ENCODE peak calls at places on chromosomes 1 and 21, in nine cellular contexts. One of them, this sample, is unnamed.

GRCh38 chr1:52970149-52970548 is 43.1 kb downstream of the SCP2 start:
- DNase-seq in left ventricle myocardium inferior: no peak
- DNase-seq in astrocyte: peak
- DNase-seq in kidney: no peak
- DNase-seq in spleen: no peak
- DNase-seq in CD4-positive, alpha-beta T cell: no peak
- DNase-seq in pancreas: no peak
- DNase-seq in tibial nerve: no peak
- DNase-seq in stomach: no peak
- DNase-seq in this sample: no peak

GRCh38 chr1:185681034-185681633 is 53.1 kb upstream of the HMCN1 start:
- DNase-seq in left ventricle myocardium inferior: no peak
- DNase-seq in astrocyte: peak
- DNase-seq in kidney: no peak
- DNase-seq in spleen: no peak
- DNase-seq in CD4-positive, alpha-beta T cell: no peak
- DNase-seq in pancreas: no peak
- DNase-seq in tibial nerve: peak
- DNase-seq in stomach: no peak
- DNase-seq in this sample: no peak

GRCh38 chr1:1074631-1075147 is 583 bp upstream of the RNF223 start:
- DNase-seq in left ventricle myocardium inferior: no peak
- DNase-seq in astrocyte: no peak
- DNase-seq in kidney: no peak
- DNase-seq in spleen: peak
- DNase-seq in CD4-positive, alpha-beta T cell: no peak
- DNase-seq in pancreas: no peak
- DNase-seq in tibial nerve: no peak
- DNase-seq in stomach: no peak
- DNase-seq in this sample: no peak

GRCh38 chr1:228304225-228304624 is 96.4 kb downstream of the OBSCN start:
- DNase-seq in left ventricle myocardium inferior: no peak
- DNase-seq in astrocyte: no peak
- DNase-seq in kidney: peak
- DNase-seq in spleen: no peak
- DNase-seq in CD4-positive, alpha-beta T cell: no peak
- DNase-seq in pancreas: no peak
- DNase-seq in tibial nerve: no peak
- DNase-seq in stomach: peak
- DNase-seq in this sample: no peak

GRCh38 chr1:169271094-169271493 is 96.5 kb downstream of the NME7 start:
- DNase-seq in left ventricle myocardium inferior: no peak
- DNase-seq in astrocyte: no peak
- DNase-seq in kidney: no peak
- DNase-seq in spleen: no peak
- DNase-seq in CD4-positive, alpha-beta T cell: no peak
- DNase-seq in pancreas: no peak
- DNase-seq in tibial nerve: no peak
- DNase-seq in stomach: no peak
- DNase-seq in this sample: no peak

GRCh38 chr1:245310605-245311531 is 156.1 kb downstream of the KIF26B start:
- DNase-seq in left ventricle myocardium inferior: no peak
- DNase-seq in astrocyte: no peak
- DNase-seq in kidney: no peak
- DNase-seq in spleen: peak
- DNase-seq in CD4-positive, alpha-beta T cell: no peak
- DNase-seq in pancreas: no peak
- DNase-seq in tibial nerve: no peak
- DNase-seq in stomach: no peak
- DNase-seq in this sample: peak

GRCh38 chr21:43972850-43973633 is 39.1 kb upstream of the TRAPPC10 start:
- DNase-seq in left ventricle myocardium inferior: no peak
- DNase-seq in astrocyte: no peak
- DNase-seq in kidney: peak
- DNase-seq in spleen: no peak
- DNase-seq in CD4-positive, alpha-beta T cell: no peak
- DNase-seq in pancreas: no peak
- DNase-seq in tibial nerve: peak
- DNase-seq in stomach: peak
- DNase-seq in this sample: peak

GRCh38 chr1:241639653-241640148 is 468 bp downstream of the CHML start:
- DNase-seq in left ventricle myocardium inferior: peak
- DNase-seq in astrocyte: peak
- DNase-seq in kidney: peak
- DNase-seq in spleen: peak
- DNase-seq in CD4-positive, alpha-beta T cell: peak
- DNase-seq in pancreas: peak
- DNase-seq in tibial nerve: peak
- DNase-seq in stomach: no peak
- DNase-seq in this sample: peak

GRCh38 chr1:201420608-201421002 is 925 bp downstream of the TNNI1 start:
- DNase-seq in left ventricle myocardium inferior: no peak
- DNase-seq in astrocyte: no peak
- DNase-seq in kidney: no peak
- DNase-seq in spleen: peak
- DNase-seq in CD4-positive, alpha-beta T cell: no peak
- DNase-seq in pancreas: no peak
- DNase-seq in tibial nerve: no peak
- DNase-seq in stomach: no peak
- DNase-seq in this sample: no peak

GRCh38 chr1:7552402-7552801 is 218.7 kb upstream of the VAMP3 start:
- DNase-seq in left ventricle myocardium inferior: no peak
- DNase-seq in astrocyte: peak
- DNase-seq in kidney: peak
- DNase-seq in spleen: peak
- DNase-seq in CD4-positive, alpha-beta T cell: no peak
- DNase-seq in pancreas: peak
- DNase-seq in tibial nerve: no peak
- DNase-seq in stomach: no peak
- DNase-seq in this sample: no peak

GRCh38 chr1:168520052-168520751 is 23.6 kb downstream of the XCL2 start:
- DNase-seq in left ventricle myocardium inferior: no peak
- DNase-seq in astrocyte: no peak
- DNase-seq in kidney: no peak
- DNase-seq in spleen: peak
- DNase-seq in CD4-positive, alpha-beta T cell: no peak
- DNase-seq in pancreas: no peak
- DNase-seq in tibial nerve: no peak
- DNase-seq in stomach: no peak
- DNase-seq in this sample: no peak

GRCh38 chr1:97820470-97821188 is 100.2 kb downstream of the DPYD start:
- DNase-seq in left ventricle myocardium inferior: no peak
- DNase-seq in astrocyte: peak
- DNase-seq in kidney: no peak
- DNase-seq in spleen: no peak
- DNase-seq in CD4-positive, alpha-beta T cell: no peak
- DNase-seq in pancreas: no peak
- DNase-seq in tibial nerve: no peak
- DNase-seq in stomach: no peak
- DNase-seq in this sample: no peak

GRCh38 chr1:150521196-150521968 is 5.8 kb downstream of the FALEC start:
- DNase-seq in left ventricle myocardium inferior: no peak
- DNase-seq in astrocyte: no peak
- DNase-seq in kidney: no peak
- DNase-seq in spleen: no peak
- DNase-seq in CD4-positive, alpha-beta T cell: no peak
- DNase-seq in pancreas: no peak
- DNase-seq in tibial nerve: no peak
- DNase-seq in stomach: no peak
- DNase-seq in this sample: no peak

GRCh38 chr1:6028042-6028895 is 17.4 kb upstream of the KCNAB2 start:
- DNase-seq in left ventricle myocardium inferior: no peak
- DNase-seq in astrocyte: no peak
- DNase-seq in kidney: no peak
- DNase-seq in spleen: peak
- DNase-seq in CD4-positive, alpha-beta T cell: peak
- DNase-seq in pancreas: peak
- DNase-seq in tibial nerve: peak
- DNase-seq in stomach: peak
- DNase-seq in this sample: peak

GRCh38 chr1:62321438-62321837 is 2.2 kb upstream of the KANK4 start:
- DNase-seq in left ventricle myocardium inferior: no peak
- DNase-seq in astrocyte: peak
- DNase-seq in kidney: no peak
- DNase-seq in spleen: no peak
- DNase-seq in CD4-positive, alpha-beta T cell: no peak
- DNase-seq in pancreas: no peak
- DNase-seq in tibial nerve: no peak
- DNase-seq in stomach: no peak
- DNase-seq in this sample: no peak

GRCh38 chr1:118963456-118964430 is 24.4 kb downstream of the TBX15 start:
- DNase-seq in left ventricle myocardium inferior: no peak
- DNase-seq in astrocyte: peak
- DNase-seq in kidney: no peak
- DNase-seq in spleen: no peak
- DNase-seq in CD4-positive, alpha-beta T cell: no peak
- DNase-seq in pancreas: no peak
- DNase-seq in tibial nerve: peak
- DNase-seq in stomach: no peak
- DNase-seq in this sample: no peak

GRCh38 chr1:2205191-2205952 is 10.8 kb upstream of the FAAP20 start:
- DNase-seq in left ventricle myocardium inferior: peak
- DNase-seq in astrocyte: peak
- DNase-seq in kidney: peak
- DNase-seq in spleen: peak
- DNase-seq in CD4-positive, alpha-beta T cell: peak
- DNase-seq in pancreas: peak
- DNase-seq in tibial nerve: peak
- DNase-seq in stomach: peak
- DNase-seq in this sample: peak
- TF ChIP-seq CTCF in left ventricle myocardium inferior: peak
- TF ChIP-seq CTCF in astrocyte: no peak
- TF ChIP-seq CTCF in kidney: no peak
- TF ChIP-seq CTCF in spleen: no peak
- TF ChIP-seq CTCF in CD4-positive, alpha-beta T cell: no peak
- TF ChIP-seq CTCF in pancreas: no peak
- TF ChIP-seq CTCF in tibial nerve: no peak
- TF ChIP-seq CTCF in stomach: no peak
- TF ChIP-seq CTCF in this sample: no peak

GRCh38 chr1:23184203-23184602 is 15.5 kb upstream of the LUZP1 start:
- DNase-seq in left ventricle myocardium inferior: no peak
- DNase-seq in astrocyte: no peak
- DNase-seq in kidney: no peak
- DNase-seq in spleen: no peak
- DNase-seq in CD4-positive, alpha-beta T cell: no peak
- DNase-seq in pancreas: no peak
- DNase-seq in tibial nerve: no peak
- DNase-seq in stomach: no peak
- DNase-seq in this sample: no peak

GRCh38 chr1:23191199-23191598 is 22.5 kb upstream of the LUZP1 start:
- DNase-seq in left ventricle myocardium inferior: no peak
- DNase-seq in astrocyte: no peak
- DNase-seq in kidney: no peak
- DNase-seq in spleen: no peak
- DNase-seq in CD4-positive, alpha-beta T cell: no peak
- DNase-seq in pancreas: no peak
- DNase-seq in tibial nerve: no peak
- DNase-seq in stomach: no peak
- DNase-seq in this sample: no peak

GRCh38 chr1:23185381-23185780 is 16.7 kb upstream of the LUZP1 start:
- DNase-seq in left ventricle myocardium inferior: no peak
- DNase-seq in astrocyte: no peak
- DNase-seq in kidney: no peak
- DNase-seq in spleen: no peak
- DNase-seq in CD4-positive, alpha-beta T cell: no peak
- DNase-seq in pancreas: no peak
- DNase-seq in tibial nerve: no peak
- DNase-seq in stomach: no peak
- DNase-seq in this sample: no peak

GRCh38 chr1:23187637-23188036 is 19.0 kb upstream of the LUZP1 start:
- DNase-seq in left ventricle myocardium inferior: no peak
- DNase-seq in astrocyte: no peak
- DNase-seq in kidney: no peak
- DNase-seq in spleen: no peak
- DNase-seq in CD4-positive, alpha-beta T cell: no peak
- DNase-seq in pancreas: no peak
- DNase-seq in tibial nerve: no peak
- DNase-seq in stomach: no peak
- DNase-seq in this sample: no peak

DNA sequence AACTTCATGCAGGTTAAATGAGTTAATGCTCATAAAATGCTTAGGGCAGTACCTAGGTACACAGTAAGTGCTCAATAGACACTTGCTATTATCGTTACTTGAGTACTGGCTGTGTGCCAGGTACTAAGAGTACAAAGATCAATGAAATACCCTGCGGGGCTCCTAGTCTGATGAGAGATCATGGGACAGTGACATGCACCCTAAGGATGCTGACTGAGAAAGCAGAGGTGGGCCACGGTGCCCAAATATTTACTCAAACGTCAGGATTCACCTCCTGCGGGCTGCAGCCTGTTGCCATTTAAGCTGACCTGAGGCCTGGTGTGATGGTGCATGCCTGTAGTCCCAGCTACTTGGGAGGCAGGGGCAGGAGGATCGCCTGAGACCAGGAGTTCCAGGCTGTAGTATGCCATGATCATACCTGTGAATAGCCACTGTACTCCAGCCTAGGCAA is 19.8 kb upstream of the LUZP1 start:
- DNase-seq in left ventricle myocardium inferior: no peak
- DNase-seq in astrocyte: no peak
- DNase-seq in kidney: no peak
- DNase-seq in spleen: no peak
- DNase-seq in CD4-positive, alpha-beta T cell: no peak
- DNase-seq in pancreas: no peak
- DNase-seq in tibial nerve: no peak
- DNase-seq in stomach: no peak
- DNase-seq in this sample: no peak
- H3K27ac ChIP-seq in left ventricle myocardium inferior: no peak
- H3K27ac ChIP-seq in astrocyte: peak
- H3K27ac ChIP-seq in kidney: no peak
- H3K27ac ChIP-seq in spleen: no peak
- H3K27ac ChIP-seq in CD4-positive, alpha-beta T cell: no peak
- H3K27ac ChIP-seq in pancreas: no peak
- H3K27ac ChIP-seq in tibial nerve: no peak
- H3K27ac ChIP-seq in stomach: no peak
- H3K27ac ChIP-seq in this sample: no peak

GRCh38 chr1:161054805-161055204 is 9.0 kb upstream of the USF1 start:
- DNase-seq in left ventricle myocardium inferior: no peak
- DNase-seq in astrocyte: no peak
- DNase-seq in kidney: peak
- DNase-seq in spleen: peak
- DNase-seq in CD4-positive, alpha-beta T cell: no peak
- DNase-seq in pancreas: no peak
- DNase-seq in tibial nerve: no peak
- DNase-seq in stomach: no peak
- DNase-seq in this sample: no peak
- TF ChIP-seq CTCF in left ventricle myocardium inferior: no peak
- TF ChIP-seq CTCF in astrocyte: no peak
- TF ChIP-seq CTCF in kidney: no peak
- TF ChIP-seq CTCF in spleen: no peak
- TF ChIP-seq CTCF in CD4-positive, alpha-beta T cell: peak
- TF ChIP-seq CTCF in pancreas: no peak
- TF ChIP-seq CTCF in tibial nerve: no peak
- TF ChIP-seq CTCF in stomach: no peak
- TF ChIP-seq CTCF in this sample: no peak

DNA sequence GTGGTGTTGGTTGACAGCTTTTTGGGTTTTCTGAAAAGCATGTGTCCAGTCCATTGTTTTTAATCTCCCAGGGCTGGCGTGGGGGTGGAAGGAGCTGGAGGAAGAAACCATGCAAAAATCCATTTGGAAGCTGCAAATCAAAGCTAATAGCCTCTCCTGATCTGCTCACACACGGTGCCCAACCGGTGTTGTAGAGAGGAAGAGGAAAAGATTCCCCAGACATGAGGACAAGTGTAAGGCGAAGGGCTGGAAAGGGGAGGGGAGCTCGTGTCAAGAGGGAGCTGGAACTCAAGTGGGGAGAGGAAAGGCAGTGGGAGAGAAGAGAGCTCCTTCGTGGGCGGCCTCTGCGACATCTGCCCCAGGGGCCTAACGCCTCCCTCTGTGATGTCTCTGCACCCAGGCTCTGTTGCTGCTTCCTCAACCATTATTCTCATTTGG is 112.3 kb upstream of the IRF2BP2 start:
- DNase-seq in left ventricle myocardium inferior: no peak
- DNase-seq in astrocyte: no peak
- DNase-seq in kidney: no peak
- DNase-seq in spleen: no peak
- DNase-seq in CD4-positive, alpha-beta T cell: no peak
- DNase-seq in pancreas: no peak
- DNase-seq in tibial nerve: no peak
- DNase-seq in stomach: no peak
- DNase-seq in this sample: no peak
- H3K27ac ChIP-seq in left ventricle myocardium inferior: peak
- H3K27ac ChIP-seq in astrocyte: peak
- H3K27ac ChIP-seq in kidney: peak
- H3K27ac ChIP-seq in spleen: peak
- H3K27ac ChIP-seq in CD4-positive, alpha-beta T cell: no peak
- H3K27ac ChIP-seq in pancreas: peak
- H3K27ac ChIP-seq in tibial nerve: peak
- H3K27ac ChIP-seq in stomach: peak
- H3K27ac ChIP-seq in this sample: peak